ENCODE peak calls at places on chromosomes 12 and 14, in six cellular contexts. P, U, V, N, K and W are unnamed samples.
A peak's percentile ranks its signal among the peaks of the same experiment; 100 is the strongest.

GRCh38 chr14:26290007-26290530 is 307.8 kb downstream of the NOVA1 start:
- DNase-seq in P (peak; percentile 66), U (no peak), V (no peak), N (peak; percentile 32), K (no peak), W (no peak)

GRCh38 chr12:47214771-47215170 is 135.0 kb upstream of the AMIGO2 start:
- DNase-seq in P (no peak), U (no peak), V (no peak), N (no peak), K (no peak), W (no peak)

GRCh38 chr14:88821888-88822287 is 2.6 kb upstream of the TTC8 start:
- DNase-seq in P (no peak), U (no peak), V (no peak), N (no peak), K (no peak), W (no peak)

GRCh38 chr12:52248541-52249035 is 15.5 kb downstream of the KRT7 start:
- DNase-seq in P (no peak), U (no peak), V (no peak), N (no peak), K (peak; percentile 74), W (no peak)

GRCh38 chr14:77556946-77557345 is 58.3 kb upstream of the ISM2 start:
- DNase-seq in P (no peak), U (no peak), V (no peak), N (no peak), K (no peak), W (no peak)

GRCh38 chr12:3364661-3365264 is 126.2 kb upstream of the PRMT8 start:
- DNase-seq in P (no peak), U (no peak), V (no peak), N (no peak), K (no peak), W (no peak)

GRCh38 chr12:22046968-22047390 is 961 bp downstream of the CMAS start:
- DNase-seq in P (no peak), U (no peak), V (no peak), N (peak; percentile 30), K (no peak), W (no peak)

GRCh38 chr12:66947119-66947518 is 268.2 kb upstream of the GRIP1 start:
- DNase-seq in P (no peak), U (no peak), V (no peak), N (no peak), K (no peak), W (no peak)

GRCh38 chr12:64785816-64786215 is 26.6 kb upstream of the GNS start:
- DNase-seq in P (no peak), U (no peak), V (no peak), N (no peak), K (no peak), W (no peak)

GRCh38 chr12:71503579-71504470 is 64.2 kb downstream of the LGR5 start:
- DNase-seq in P (no peak), U (peak; percentile 77), V (no peak), N (no peak), K (no peak), W (no peak)

GRCh38 chr12:120239776-120240494 is 25.6 kb downstream of the PXN start:
- DNase-seq in P (no peak), U (no peak), V (peak; percentile 10), N (no peak), K (no peak), W (no peak)

GRCh38 chr14:105180598-105181528 is at the start of gene NUDT14:
- DNase-seq in P (peak; percentile 34), U (peak; percentile 80), V (peak; percentile 95), N (no peak), K (peak; percentile 94), W (no peak)

GRCh38 chr12:79689477-79690155 is 1.1 kb downstream of the PAWR start:
- DNase-seq in P (peak; percentile 40), U (peak; percentile 71), V (peak; percentile 80), N (peak; percentile 52), K (peak; percentile 88), W (no peak)

GRCh38 chr12:111443586-111443985 is 37.9 kb downstream of the SH2B3 start:
- DNase-seq in P (no peak), U (no peak), V (peak; percentile 20), N (no peak), K (peak; percentile 83), W (no peak)

GRCh38 chr14:61620130-61620946 is 75.0 kb upstream of the HIF1A start:
- DNase-seq in P (peak; percentile 96), U (no peak), V (no peak), N (peak; percentile 93), K (no peak), W (peak; percentile 59)
- H3K4me3 ChIP-seq in P (no peak overlapping the region), U (no peak overlapping the region), V (no peak overlapping the region), N (no peak overlapping the region), K (no peak overlapping the region), W (no peak overlapping the region)

DNA sequence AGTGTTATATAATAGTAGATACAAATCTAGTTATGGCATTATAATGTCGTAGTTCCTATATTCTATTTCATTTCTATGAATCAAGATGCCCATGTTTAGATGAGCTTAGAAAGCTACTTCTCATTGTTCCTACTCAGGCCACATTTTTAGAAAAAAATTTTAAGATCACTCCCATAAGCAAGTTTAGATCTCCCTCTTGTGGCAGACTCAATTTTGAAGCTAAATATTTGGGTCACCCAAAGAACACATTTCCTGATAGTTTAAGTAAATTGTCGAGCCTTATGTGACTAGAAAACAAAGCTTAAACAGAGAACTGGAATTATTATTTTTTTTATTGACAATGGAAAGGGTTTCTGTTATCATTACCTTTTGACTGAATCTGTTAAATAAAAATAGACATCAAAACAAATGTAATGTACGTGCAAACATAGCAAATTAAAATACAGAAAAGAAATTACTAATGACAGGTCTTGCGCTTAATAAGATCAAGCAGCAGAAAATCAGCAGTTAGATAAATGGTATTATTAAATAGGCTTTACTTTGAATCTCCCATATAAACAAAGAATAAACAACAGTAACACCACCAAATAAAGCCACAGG is 180.2 kb downstream of the ACSS3 start:
- DNase-seq in P (peak; percentile 72), U (peak; percentile 56), V (no peak), N (peak; percentile 70), K (no peak), W (peak; percentile 20)
- TF ChIP-seq CTCF in P (peak; percentile 65), U (peak; percentile 71), V (peak; percentile 8), N (peak; percentile 49), K (no peak), W (peak; percentile 25)

DNA sequence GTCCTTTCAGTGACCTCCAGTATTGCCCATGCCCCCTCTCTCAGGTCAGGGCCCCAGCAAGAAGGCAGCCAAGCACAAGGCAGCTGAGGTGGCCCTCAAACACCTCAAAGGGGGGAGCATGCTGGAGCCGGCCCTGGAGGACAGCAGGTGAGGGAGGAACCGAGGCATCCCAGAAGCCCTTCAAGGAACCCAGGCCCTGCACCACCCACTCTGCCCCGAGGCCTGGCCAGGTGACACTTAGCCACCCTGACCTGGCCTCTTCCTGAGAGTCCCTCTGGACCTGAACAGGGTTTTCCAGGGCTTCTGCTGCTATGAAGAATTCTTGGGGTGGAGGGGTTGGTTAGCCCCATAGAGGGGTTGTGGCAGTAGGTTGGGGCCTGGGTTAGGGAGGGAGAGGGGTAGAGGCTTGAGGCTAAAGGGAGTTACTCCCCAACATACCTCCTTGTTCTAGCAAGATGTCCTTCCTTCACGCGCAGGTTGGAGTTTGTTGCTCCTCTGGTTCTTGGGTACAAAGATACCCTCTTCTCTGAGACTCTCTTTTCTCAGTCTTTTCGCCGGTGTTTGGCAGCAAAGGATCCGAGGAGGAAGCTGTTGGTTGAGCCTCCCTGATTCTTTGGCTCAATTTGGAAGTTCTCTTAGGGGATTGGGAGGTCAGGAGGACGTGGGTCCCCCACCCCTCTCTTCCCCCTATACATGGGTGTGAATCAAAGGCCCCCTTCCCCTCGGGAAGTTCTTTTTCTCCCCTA is 2.1 kb downstream of the TARBP2 start:
- DNase-seq in P (no peak), U (no peak), V (peak; percentile 79), N (no peak), K (peak; percentile 84), W (no peak)
- H3K4me3 ChIP-seq in P (no peak overlapping the region), U (no peak overlapping the region), V (no peak overlapping the region), N (no peak overlapping the region), K (no peak overlapping the region), W (no peak overlapping the region)

DNA sequence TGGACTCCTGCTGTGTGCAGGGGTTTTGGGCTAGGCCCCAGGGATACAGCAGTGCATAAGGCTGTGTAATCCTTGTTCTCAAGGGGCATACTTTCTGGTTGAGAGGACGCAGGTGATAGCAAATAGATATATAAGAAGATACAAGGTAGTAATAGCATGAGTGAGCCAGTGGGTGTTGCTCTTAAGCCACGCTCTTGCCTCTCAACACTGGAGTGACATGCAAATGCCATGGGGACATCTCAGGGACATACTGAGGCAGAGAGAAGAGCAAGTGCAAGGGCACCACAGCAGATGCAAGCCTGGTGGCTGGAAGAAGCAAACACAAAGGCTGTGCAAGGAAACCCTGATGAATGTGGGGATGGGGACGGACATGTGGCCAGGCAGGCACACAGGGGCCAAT is 223.3 kb downstream of the CHST11 start:
- DNase-seq in P (no peak), U (peak; percentile 23), V (no peak), N (peak; percentile 24), K (no peak), W (no peak)
- TF ChIP-seq CTCF in P (peak; percentile 38), U (peak; percentile 46), V (peak; percentile 10), N (peak; percentile 49), K (no peak), W (peak; percentile 43)

GRCh38 chr12:102957339-102958050 is at the start of gene ASCL1:
- DNase-seq in P (peak; percentile 18), U (peak; percentile 71), V (no peak), N (no peak), K (no peak), W (no peak)

GRCh38 chr12:102958073-102958829 is 777 bp downstream of the ASCL1 start:
- DNase-seq in P (peak; percentile 10), U (peak; percentile 94), V (no peak), N (peak; percentile 27), K (no peak), W (no peak)

GRCh38 chr12:102956738-102957338 is 636 bp upstream of the ASCL1 start:
- DNase-seq in P (no peak), U (no peak), V (no peak), N (no peak), K (no peak), W (no peak)

GRCh38 chr12:102959391-102959790 is 1.9 kb downstream of the ASCL1 start:
- DNase-seq in P (no peak), U (peak; percentile 34), V (no peak), N (no peak), K (no peak), W (no peak)

GRCh38 chr12:102958830-102959176 is 1.3 kb downstream of the ASCL1 start:
- DNase-seq in P (no peak), U (no peak), V (no peak), N (no peak), K (no peak), W (no peak)
- H3K4me3 ChIP-seq in P (no peak overlapping the region), U (peak overlapping the region; percentile 65), V (no peak overlapping the region), N (no peak overlapping the region), K (no peak overlapping the region), W (no peak overlapping the region)

DNA sequence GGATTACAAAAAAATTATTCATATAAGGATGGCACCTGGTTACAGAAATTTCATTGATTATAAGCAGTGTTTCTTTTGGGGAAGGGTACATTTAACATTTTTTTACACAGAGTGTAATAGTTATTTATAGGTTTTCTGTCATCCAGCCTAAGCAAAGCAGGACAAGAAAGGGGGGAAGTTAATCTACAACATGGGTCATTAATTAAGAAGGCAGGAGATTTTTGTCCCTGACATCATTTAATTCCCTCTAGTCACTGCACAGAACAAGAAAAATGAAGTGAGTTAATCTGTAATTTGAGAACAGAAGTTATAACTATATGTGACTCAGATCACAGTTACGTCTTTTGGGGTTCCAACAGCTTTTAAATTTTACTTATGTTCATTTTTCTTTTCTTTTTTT is 173.4 kb downstream of the PTPRO start:
- DNase-seq in P (no peak), U (no peak), V (no peak), N (no peak), K (no peak), W (no peak)
- TF ChIP-seq CTCF in P (no peak), U (no peak), V (no peak), N (no peak), K (no peak), W (no peak)

GRCh38 chr14:91395998-91396660 is 21.5 kb downstream of the CCDC88C start:
- DNase-seq in P (no peak), U (no peak), V (no peak), N (no peak), K (no peak), W (no peak)
- H3K4me3 ChIP-seq in P (no peak overlapping the region), U (no peak overlapping the region), V (no peak overlapping the region), N (no peak overlapping the region), K (no peak overlapping the region), W (no peak overlapping the region)